ENCODE peak calls at places on chromosomes 2 and 18, in five cellular contexts. J is EL, F is OCI-LY7, Q is SHP77 treated with DMSO at 0.1 percent for 48 hours, M is epithelial cell of esophagus. D is an unnamed sample.

GRCh38 chr2:160092445-160092844 is 30.0 kb upstream of the PLA2R1 start:
- DNase-seq in Q (no peak), F (no peak), J (no peak), M (no peak), D (no peak)

GRCh38 chr2:120817956-120818325 is 82.3 kb downstream of the GLI2 start:
- DNase-seq in F (no peak), M (no peak), Q (no peak), J (no peak), D (no peak)

GRCh38 chr2:240461471-240462072 is 26.1 kb downstream of the GPC1 start:
- DNase-seq in F (no peak), J (no peak), M (no peak), Q (no peak), D (no peak)

GRCh38 chr2:127029652-127030051 is 77.3 kb downstream of the BIN1 start:
- DNase-seq in F (no peak), J (no peak), M (no peak), Q (no peak), D (no peak)

GRCh38 chr2:46857871-46858696 is 57.5 kb downstream of the MCFD2 start:
- DNase-seq in F (no peak), J (peak), M (no peak), Q (no peak), D (peak)

GRCh38 chr2:180761224-180761623 is 219.2 kb upstream of the UBE2E3 start:
- DNase-seq in F (no peak), M (peak), J (peak), Q (no peak), D (peak)

GRCh38 chr2:30234180-30234971 is 3.0 kb downstream of the LBH start:
- DNase-seq in M (peak), Q (no peak), F (no peak), J (peak), D (peak)

GRCh38 chr2:159773426-159773825 is 24.6 kb downstream of the CD302 start:
- DNase-seq in M (no peak), F (no peak), Q (no peak), J (peak), D (peak)

GRCh38 chr2:166223298-166223697 is 95.5 kb upstream of the SCN1A start:
- DNase-seq in J (no peak), M (no peak), Q (no peak), F (no peak), D (no peak)

GRCh38 chr2:111057045-111057444 is 63.7 kb upstream of the BCL2L11 start:
- DNase-seq in Q (no peak), J (no peak), F (peak), M (no peak), D (no peak)

GRCh38 chr2:127618551-127618950 is 27.4 kb upstream of the GPR17 start:
- DNase-seq in Q (no peak), J (peak), F (no peak), M (no peak), D (no peak)

GRCh38 chr2:47727956-47728355 is 55.0 kb upstream of the MSH6 start:
- DNase-seq in F (no peak), J (no peak), M (no peak), Q (no peak), D (no peak)

GRCh38 chr2:15298769-15299168 is 262.4 kb downstream of the NBAS start:
- DNase-seq in Q (no peak), M (peak), F (no peak), J (no peak), D (peak)

GRCh38 chr2:215430528-215431187 is 5.2 kb downstream of the FN1 start:
- DNase-seq in F (no peak), J (peak), Q (no peak), M (peak), D (peak)

GRCh38 chr18:59300676-59301285 is 17.7 kb downstream of the CPLX4 start:
- DNase-seq in M (peak), J (no peak), Q (no peak), F (no peak), D (no peak)

GRCh38 chr2:69237070-69237670 is 149.9 kb downstream of the GFPT1 start:
- DNase-seq in Q (no peak), M (no peak), F (no peak), J (no peak), D (no peak)